ENCODE peak calls at places on chromosomes 13 and 19, in six cellular contexts. J, M, Q, S, O and F are unnamed samples.

GRCh38 chr19:48636859-48637448 is at the start of gene DBP:
- DNase-seq in J (peak; percentile 83), M (no peak), Q (peak; percentile 68), S (peak; percentile 45), O (peak; percentile 62), F (peak; percentile 80)

GRCh38 chr13:42990147-42990990 is 1.7 kb downstream of the EPSTI1 start:
- DNase-seq in J (no peak), M (no peak), Q (no peak), S (no peak), O (no peak), F (no peak)

GRCh38 chr13:33351324-33351723 is 65.8 kb upstream of the STARD13 start:
- DNase-seq in J (peak; percentile 21), M (peak; percentile 65), Q (no peak), S (no peak), O (no peak), F (no peak)

GRCh38 chr13:36858285-36858684 is 39.3 kb downstream of the RFXAP start:
- DNase-seq in J (no peak), M (peak; percentile 68), Q (peak; percentile 63), S (no peak), O (no peak), F (no peak)

GRCh38 chr13:97976551-97977375 is 23.3 kb downstream of the IPO5 start:
- DNase-seq in J (peak; percentile 15), M (no peak), Q (peak; percentile 46), S (no peak), O (no peak), F (peak; percentile 93)

GRCh38 chr13:86741762-86742285 is 929.3 kb upstream of the SLITRK5 start:
- DNase-seq in J (no peak), M (no peak), Q (no peak), S (no peak), O (no peak), F (no peak)

GRCh38 chr13:113862191-113862765 is 1.6 kb downstream of the GAS6 start:
- DNase-seq in J (no peak), M (no peak), Q (no peak), S (no peak), O (no peak), F (peak; percentile 32)

GRCh38 chr13:41588899-41589298 is 131.5 kb downstream of the RGCC start:
- DNase-seq in J (peak; percentile 10), M (peak; percentile 37), Q (no peak), S (no peak), O (no peak), F (no peak)

GRCh38 chr13:23547000-23547590 is 23.1 kb upstream of the TNFRSF19 start:
- DNase-seq in J (peak; percentile 51), M (peak; percentile 12), Q (no peak), S (no peak), O (peak; percentile 62), F (no peak)

GRCh38 chr19:55369651-55370304 is 485 bp downstream of the IL11 start:
- DNase-seq in J (no peak), M (no peak), Q (peak; percentile 79), S (no peak), O (no peak), F (peak; percentile 50)

GRCh38 chr13:97600438-97601080 is 166.6 kb downstream of the RAP2A start:
- DNase-seq in J (no peak), M (peak; percentile 31), Q (no peak), S (no peak), O (no peak), F (no peak)

GRCh38 chr13:112814905-112815585 is 125.2 kb downstream of the ATP11A start:
- DNase-seq in J (peak; percentile 83), M (peak; percentile 56), Q (no peak), S (no peak), O (peak; percentile 46), F (peak; percentile 62)

GRCh38 chr13:62544928-62545327 is 1129.3 kb upstream of the PCDH20 start:
- DNase-seq in J (no peak), M (no peak), Q (peak; percentile 10), S (no peak), O (no peak), F (no peak)

GRCh38 chr13:102702965-102703720 is 8.3 kb upstream of the METTL21C start:
- DNase-seq in J (no peak), M (no peak), Q (no peak), S (no peak), O (no peak), F (no peak)

GRCh38 chr19:35417713-35418534 is 30.1 kb upstream of the FFAR2 start:
- DNase-seq in J (no peak), M (no peak), Q (no peak), S (no peak), O (no peak), F (no peak)

GRCh38 chr19:41705393-41706174 is 2.8 kb upstream of the CEACAM5 start:
- DNase-seq in J (peak; percentile 17), M (peak; percentile 17), Q (peak; percentile 78), S (no peak), O (peak; percentile 18), F (no peak)

GRCh38 chr19:15264061-15264932 is 32.0 kb upstream of the EPHX3 start:
- DNase-seq in J (peak; percentile 64), M (peak; percentile 51), Q (peak; percentile 84), S (peak; percentile 74), O (peak; percentile 77), F (peak; percentile 80)

GRCh38 chr19:54109651-54110050 is 5.8 kb downstream of the TFPT start:
- DNase-seq in J (no peak), M (no peak), Q (no peak), S (no peak), O (no peak), F (no peak)

GRCh38 chr13:95924389-95924994 is 128.7 kb downstream of the UGGT2 start:
- DNase-seq in J (no peak), M (peak; percentile 3), Q (peak; percentile 57), S (no peak), O (no peak), F (no peak)

GRCh38 chr13:21672811-21673591 is 2.1 kb downstream of the FGF9 start:
- DNase-seq in J (no peak), M (no peak), Q (no peak), S (no peak), O (no peak), F (no peak)

GRCh38 chr19:17289489-17289888 is 7.8 kb downstream of the ANKLE1 start:
- DNase-seq in J (peak; percentile 42), M (peak; percentile 74), Q (peak; percentile 81), S (peak; percentile 36), O (peak; percentile 80), F (peak; percentile 80)

GRCh38 chr19:681029-681626 is 4.9 kb downstream of the FSTL3 start:
- DNase-seq in J (peak; percentile 78), M (no peak), Q (no peak), S (peak; percentile 86), O (peak; percentile 55), F (peak; percentile 92)

GRCh38 chr13:99749627-99750026 is 221.9 kb downstream of the ZIC5 start:
- DNase-seq in J (no peak), M (no peak), Q (no peak), S (no peak), O (no peak), F (no peak)

DNA sequence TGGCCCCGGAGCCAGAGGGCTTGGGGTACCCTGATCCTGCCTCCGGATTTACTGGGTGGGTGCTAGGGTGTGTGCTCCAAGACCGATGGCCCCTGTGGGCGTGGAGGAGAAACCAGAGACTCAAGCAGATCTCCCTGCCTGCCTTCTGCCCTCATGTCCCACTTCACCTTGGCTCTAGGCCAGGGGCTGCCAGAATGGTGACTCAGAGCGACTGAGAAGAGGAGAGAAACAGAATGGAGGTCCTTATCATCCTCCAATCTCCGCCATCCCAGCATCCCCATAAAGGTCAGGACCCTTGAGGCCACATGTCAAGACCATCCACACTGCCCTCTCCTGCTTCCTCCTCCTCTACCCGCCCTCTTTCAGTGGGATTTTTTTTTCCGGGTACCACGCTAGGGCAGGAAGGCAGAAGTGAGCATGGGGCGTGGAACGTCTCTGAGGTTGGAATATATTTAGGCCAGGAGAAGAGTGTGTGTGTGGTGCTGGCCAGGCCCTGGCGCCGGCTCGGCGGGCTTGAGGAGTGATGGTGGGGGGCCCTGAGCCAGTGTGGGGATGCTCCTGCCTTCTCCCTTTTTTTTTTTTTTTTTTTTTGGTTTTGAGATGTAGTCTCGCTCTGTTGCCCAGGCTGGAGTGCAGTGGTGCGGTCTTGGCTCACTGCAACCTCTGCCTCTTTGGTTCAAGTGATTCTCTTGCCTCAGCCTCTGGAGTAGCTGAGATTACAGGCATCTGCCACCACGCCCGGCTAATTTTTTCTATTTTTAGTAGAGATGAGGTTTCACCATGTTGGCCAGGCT is 22.3 kb downstream of the IER2 start:
- DNase-seq in J (peak; percentile 97), M (peak; percentile 83), Q (no peak), S (peak; percentile 67), O (peak; percentile 77), F (peak; percentile 87)
- H3K4me1 ChIP-seq in J (peaks cover 23% of the 10 kb centered on the region), M (peaks cover 18% of the 10 kb centered on the region), Q (peaks cover 25% of the 10 kb centered on the region), S (peaks cover 7% of the 10 kb centered on the region), O (peaks cover 35% of the 10 kb centered on the region), F (peaks cover 33% of the 10 kb centered on the region)

GRCh38 chr19:46951236-46951986 is 68.2 kb upstream of the NPAS1 start:
- DNase-seq in J (no peak), M (no peak), Q (peak; percentile 72), S (no peak), O (no peak), F (no peak)
- H3K4me1 ChIP-seq in J (peaks cover 23% of the 10 kb centered on the region), M (peaks cover 22% of the 10 kb centered on the region), Q (peaks cover 56% of the 10 kb centered on the region), S (peaks cover 6% of the 10 kb centered on the region), O (peaks cover 83% of the 10 kb centered on the region), F (peaks cover 60% of the 10 kb centered on the region)

GRCh38 chr19:2047449-2048103 is 3.5 kb downstream of the MKNK2 start:
- DNase-seq in J (peak; percentile 67), M (peak; percentile 83), Q (no peak), S (no peak), O (no peak), F (peak; percentile 78)
- H3K4me1 ChIP-seq in J (peaks cover 66% of the 10 kb centered on the region), M (peaks cover 35% of the 10 kb centered on the region), Q (peaks cover 17% of the 10 kb centered on the region), S (peaks cover 6% of the 10 kb centered on the region), O (peaks cover 96% of the 10 kb centered on the region), F (peaks cover 84% of the 10 kb centered on the region)

DNA sequence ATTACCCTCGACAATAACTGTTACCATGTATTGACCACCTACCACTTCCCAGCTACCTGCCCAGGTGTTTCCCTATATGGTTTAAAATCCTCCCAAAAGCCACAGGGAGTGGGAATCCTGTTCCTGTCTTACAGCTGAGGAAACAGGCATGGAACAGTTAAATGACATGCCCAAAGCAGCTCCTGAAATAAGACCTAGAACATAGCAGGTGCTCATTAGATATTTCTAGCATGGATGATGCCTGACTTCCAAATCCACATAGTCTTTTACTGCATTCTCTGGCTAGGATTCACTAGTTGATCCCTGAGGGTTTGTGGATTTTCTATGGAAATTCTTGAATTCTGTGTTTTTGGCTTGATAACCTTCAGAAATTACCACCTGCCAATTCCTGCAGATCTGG is 13.0 kb downstream of the KCNN4 start:
- DNase-seq in J (no peak), M (no peak), Q (no peak), S (no peak), O (no peak), F (no peak)
- H3K4me1 ChIP-seq in J (no peaks in the 10 kb centered on the region), M (peaks cover 17% of the 10 kb centered on the region), Q (peaks cover 5% of the 10 kb centered on the region), S (peaks cover 2% of the 10 kb centered on the region), O (no peaks in the 10 kb centered on the region), F (peaks cover 36% of the 10 kb centered on the region)

DNA sequence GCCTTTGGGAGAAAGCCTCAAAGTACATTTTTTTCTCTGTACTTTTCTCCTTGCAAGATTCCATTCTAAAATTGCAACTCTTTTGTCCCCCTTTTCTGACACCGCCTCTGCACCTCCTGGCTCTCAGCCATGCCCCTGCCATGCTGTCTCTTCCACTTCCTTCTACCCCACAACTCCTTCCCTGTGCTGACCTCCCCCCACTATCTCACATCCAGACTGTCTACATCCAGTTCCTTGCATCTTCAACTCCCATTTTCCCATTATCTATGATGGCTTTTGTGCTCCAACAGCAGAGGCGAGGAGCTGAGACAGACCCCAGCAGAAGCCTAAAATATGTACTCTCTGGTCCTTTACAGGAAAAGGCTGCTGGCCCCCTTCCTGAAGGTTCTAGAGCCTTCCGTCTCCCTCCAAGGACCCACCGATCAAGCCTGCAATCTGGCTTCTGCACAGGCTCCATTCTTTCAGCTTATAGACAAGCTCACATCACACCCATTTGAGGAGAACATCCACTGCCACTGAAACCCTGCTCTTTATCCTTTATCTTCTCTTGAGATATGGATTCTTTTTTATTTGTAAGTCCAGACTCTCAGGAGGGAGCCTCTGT is 50.2 kb downstream of the RFX2 start:
- DNase-seq in J (no peak), M (no peak), Q (no peak), S (no peak), O (no peak), F (no peak)
- H3K4me1 ChIP-seq in J (peaks cover 22% of the 10 kb centered on the region), M (peaks cover 69% of the 10 kb centered on the region), Q (peaks cover 43% of the 10 kb centered on the region), S (peaks cover 11% of the 10 kb centered on the region), O (peaks cover 92% of the 10 kb centered on the region), F (peaks cover 94% of the 10 kb centered on the region)